ENCODE peak calls at places on chromosome 22, in four cellular contexts. X is H1, A is K562, T is A549. V is an unnamed sample. For H3K4me1, the result is how much of the 10 kb centered on the place peaks cover.

GRCh38 chr22:22111267-22111751 is 128.7 kb upstream of the TOP3B start:
- DNase-seq in X (no peak), A (peak), T (peak), V (no peak)

GRCh38 chr22:27046126-27046525 is 388.7 kb downstream of the MIAT start:
- DNase-seq in X (no peak), A (no peak), T (no peak), V (no peak)

GRCh38 chr22:21455334-21456089 is 11.7 kb upstream of the TMEM191C start:
- DNase-seq in X (no peak), A (no peak), T (no peak), V (peak)

GRCh38 chr22:20571531-20572007 is 64.2 kb downstream of the MED15 start:
- DNase-seq in X (no peak), A (peak), T (peak), V (no peak)

GRCh38 chr22:26416670-26417270 is 12.3 kb upstream of the ASPHD2 start:
- DNase-seq in X (peak), A (no peak), T (no peak), V (no peak)

GRCh38 chr22:27990879-27991278 is 71.8 kb upstream of the PITPNB start:
- DNase-seq in X (peak), A (peak), T (peak), V (peak)

GRCh38 chr22:33756508-33756949 is 163.7 kb downstream of the LARGE1 start:
- DNase-seq in X (no peak), A (no peak), T (no peak), V (no peak)

GRCh38 chr22:45867118-45867905 is 109.7 kb downstream of the WNT7B start:
- DNase-seq in X (no peak), A (no peak), T (no peak), V (peak)

GRCh38 chr22:28855355-28856094 is 27.8 kb upstream of the ZNRF3 start:
- DNase-seq in X (no peak), A (peak), T (peak), V (no peak)

GRCh38 chr22:45460288-45461109 is 42.2 kb upstream of the FBLN1 start:
- DNase-seq in X (no peak), A (no peak), T (no peak), V (no peak)

DNA sequence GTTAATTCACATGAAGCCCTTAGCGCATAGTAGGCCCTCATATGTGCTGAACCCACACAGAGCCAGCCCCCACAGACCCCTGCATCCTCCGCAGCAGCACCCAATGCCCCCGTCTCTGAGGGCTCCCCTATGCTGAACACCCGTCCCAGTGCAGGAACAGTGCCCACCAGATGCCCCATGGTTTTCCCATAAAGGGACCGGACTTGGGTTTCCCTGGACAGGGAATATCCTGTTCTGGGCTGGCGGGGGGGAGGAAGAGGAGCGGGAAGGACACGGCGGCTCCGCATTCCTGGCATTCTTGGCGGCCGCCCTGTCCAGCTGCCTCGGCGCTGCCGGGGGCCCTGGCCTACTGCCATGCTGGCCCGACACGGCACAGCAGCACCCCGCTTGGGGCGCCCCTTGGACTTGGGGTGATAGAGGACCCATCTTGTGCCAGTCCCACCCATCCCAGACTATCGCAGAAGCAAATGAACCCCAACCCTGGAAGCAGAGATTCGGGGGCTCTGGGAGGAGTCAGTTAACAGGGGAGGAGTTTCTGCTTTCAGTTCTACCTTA is 23.7 kb upstream of the CBX7 start:
- DNase-seq in X (no peak), A (no peak), T (peak), V (peak)
- TF ChIP-seq EP300 in X (peak), A (no peak), T (peak), V (no peak)

GRCh38 chr22:41922940-41923594 is 3.5 kb downstream of the TNFRSF13C start:
- DNase-seq in X (no peak), A (no peak), T (no peak), V (no peak)
- TF ChIP-seq POLR2A in X (no peak), A (no peak), T (no peak), V (no peak)

GRCh38 chr22:37748659-37749058 is 51.8 kb downstream of the TRIOBP start:
- DNase-seq in X (no peak), A (no peak), T (no peak), V (no peak)
- H3K4me1 ChIP-seq in X (under half), A (half or more), T (half or more), V (half or more)

GRCh38 chr22:36330655-36331305 is 57.0 kb downstream of the MYH9 start:
- DNase-seq in X (no peak), A (no peak), T (no peak), V (no peak)
- TF ChIP-seq EP300 in X (no peak), A (no peak), T (no peak), V (peak)

GRCh38 chr22:31143038-31143437 is 2.7 kb upstream of the PLA2G3 start:
- DNase-seq in X (no peak), A (no peak), T (no peak), V (no peak)
- TF ChIP-seq POLR2A in X (no peak), A (no peak), T (no peak), V (no peak)

GRCh38 chr22:17972385-17973181 is 51.8 kb downstream of the MICAL3 start:
- DNase-seq in X (no peak), A (no peak), T (peak), V (no peak)

GRCh38 chr22:17971711-17972110 is 52.6 kb downstream of the MICAL3 start:
- DNase-seq in X (no peak), A (no peak), T (no peak), V (no peak)

GRCh38 chr22:17969732-17970131 is 54.6 kb downstream of the MICAL3 start:
- DNase-seq in X (no peak), A (no peak), T (peak), V (no peak)

GRCh38 chr22:17968126-17968525 is 56.2 kb downstream of the MICAL3 start:
- DNase-seq in X (no peak), A (no peak), T (no peak), V (no peak)

GRCh38 chr22:17970205-17970708 is 54.1 kb downstream of the MICAL3 start:
- DNase-seq in X (no peak), A (peak), T (no peak), V (no peak)
- H3K4me1 ChIP-seq in X (under half), A (under half), T (half or more), V (under half)

GRCh38 chr22:49958462-49958921 is 2.1 kb upstream of the PIM3 start:
- DNase-seq in X (no peak), A (no peak), T (no peak), V (peak)

GRCh38 chr22:49960159-49960966 is at the start of gene PIM3:
- DNase-seq in X (peak), A (peak), T (peak), V (peak)

GRCh38 chr22:49960967-49961600 is 512 bp downstream of the PIM3 start:
- DNase-seq in X (no peak), A (peak), T (peak), V (peak)

GRCh38 chr22:49958961-49959781 is 1.4 kb upstream of the PIM3 start:
- DNase-seq in X (no peak), A (peak), T (no peak), V (no peak)

GRCh38 chr22:49959782-49960158 is 802 bp upstream of the PIM3 start:
- DNase-seq in X (no peak), A (no peak), T (peak), V (peak)
- TF ChIP-seq EP300 in X (no peak), A (no peak), T (no peak), V (no peak)

GRCh38 chr22:43412808-43413785 is 1.3 kb downstream of the MPPED1 start:
- DNase-seq in X (no peak), A (no peak), T (no peak), V (no peak)

GRCh38 chr22:43411981-43412807 is at the start of gene MPPED1:
- DNase-seq in X (no peak), A (no peak), T (no peak), V (no peak)

GRCh38 chr22:43409046-43409445 is 2.8 kb upstream of the MPPED1 start:
- DNase-seq in X (no peak), A (no peak), T (no peak), V (no peak)

GRCh38 chr22:43409800-43410199 is 2.0 kb upstream of the MPPED1 start:
- DNase-seq in X (no peak), A (no peak), T (no peak), V (no peak)

GRCh38 chr22:43411040-43411919 is 534 bp upstream of the MPPED1 start:
- DNase-seq in X (no peak), A (no peak), T (no peak), V (no peak)
- TF ChIP-seq POLR2A in X (no peak), A (no peak), T (no peak), V (no peak)

DNA sequence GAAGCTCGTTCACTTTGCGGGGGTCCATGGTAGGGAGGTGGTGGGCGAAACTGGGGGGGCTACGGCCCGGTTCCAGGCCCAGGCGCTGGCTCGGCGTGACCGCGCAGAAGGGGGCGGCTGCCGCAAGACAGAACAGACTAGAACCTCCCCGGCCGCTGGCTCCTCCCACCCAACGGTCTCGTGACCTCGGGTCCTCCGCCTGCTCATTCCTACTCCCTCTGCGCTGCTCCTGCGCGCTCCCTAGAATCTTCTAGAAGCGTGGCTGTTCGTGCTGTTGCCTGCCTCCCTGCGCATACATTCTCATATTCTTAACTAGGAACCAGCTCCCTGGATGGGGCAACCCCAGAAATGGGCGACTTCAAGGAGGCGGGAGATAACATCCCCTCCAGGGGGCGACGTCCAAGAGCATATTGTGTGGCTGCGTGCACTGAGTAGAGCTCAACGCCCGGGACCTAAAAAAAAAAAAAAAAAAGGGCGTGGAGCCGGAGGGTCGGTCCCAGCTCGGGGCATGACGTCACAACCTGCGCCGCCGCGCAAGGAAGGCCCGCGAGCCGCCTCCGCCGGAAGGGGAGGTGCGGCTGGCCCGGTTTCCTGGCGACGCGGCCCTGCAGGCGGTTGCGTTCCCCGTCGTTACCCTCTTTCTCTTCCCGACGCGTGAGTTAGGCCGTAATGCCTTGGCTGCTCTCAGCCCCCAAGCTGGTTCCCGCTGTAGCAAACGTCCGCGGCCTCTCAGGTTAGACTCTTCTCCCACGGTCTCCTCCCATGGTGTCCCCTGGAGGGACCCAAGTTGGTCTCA is at the start of the genes ST13 and XPNPEP3:
- DNase-seq in X (peak), A (peak), T (peak), V (peak)
- H3K4me1 ChIP-seq in X (under half), A (under half), T (under half), V (half or more)

DNA sequence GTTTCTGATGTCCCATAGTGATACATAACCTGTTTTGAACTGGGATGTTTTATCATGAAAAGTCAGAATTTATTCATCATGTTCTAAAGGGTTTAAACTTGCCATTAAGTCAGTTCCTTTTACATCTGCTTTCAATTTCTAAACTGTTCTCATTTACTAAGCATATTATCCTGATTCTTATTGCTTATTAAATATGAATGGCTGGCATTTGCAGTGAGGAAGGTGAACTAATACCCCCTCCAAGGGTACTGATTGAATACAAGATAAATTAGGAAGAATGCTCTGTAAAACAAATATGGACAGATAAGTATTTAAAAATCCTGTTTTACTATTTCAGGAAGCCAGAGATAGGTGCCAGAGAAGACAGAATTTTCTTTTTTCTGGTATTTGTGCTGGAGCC is 70.8 kb upstream of the HORMAD2 start:
- DNase-seq in X (no peak), A (no peak), T (no peak), V (no peak)
- TF ChIP-seq EP300 in X (no peak), A (no peak), T (no peak), V (no peak)